ENCODE peak calls at places on chromosomes 1 and 21, in four cellular contexts. One of them, this sample, is unnamed. For H3K4me1, the result is how much of the 10 kb centered on the place peaks cover.

GRCh38 chr1:230424440-230425251 is 1.5 kb downstream of the PGBD5 start:
- DNase-seq in A673: no peak
- DNase-seq in RWPE2: no peak
- DNase-seq in heart right ventricle: no peak
- DNase-seq in this sample: no peak

GRCh38 chr1:241819340-241819866 is 28.6 kb upstream of the EXO1 start:
- DNase-seq in RWPE2: no peak
- DNase-seq in A673: no peak
- DNase-seq in heart right ventricle: no peak
- DNase-seq in this sample: no peak

GRCh38 chr1:25948641-25949040 is 42.4 kb upstream of the STMN1 start:
- DNase-seq in A673: no peak
- DNase-seq in heart right ventricle: no peak
- DNase-seq in RWPE2: no peak
- DNase-seq in this sample: no peak

GRCh38 chr1:234613128-234613875 is 3.3 kb upstream of the IRF2BP2 start:
- DNase-seq in A673: peak
- DNase-seq in RWPE2: no peak
- DNase-seq in heart right ventricle: no peak
- DNase-seq in this sample: no peak

GRCh38 chr1:3552176-3552575 is 59.1 kb downstream of the MEGF6 start:
- DNase-seq in heart right ventricle: no peak
- DNase-seq in RWPE2: no peak
- DNase-seq in A673: no peak
- DNase-seq in this sample: no peak

GRCh38 chr1:237799762-237800474 is 90.8 kb downstream of the ZP4 start:
- DNase-seq in A673: peak
- DNase-seq in heart right ventricle: peak
- DNase-seq in RWPE2: peak
- DNase-seq in this sample: no peak

GRCh38 chr1:230495021-230495550 is 69.0 kb upstream of the PGBD5 start:
- DNase-seq in RWPE2: no peak
- DNase-seq in A673: no peak
- DNase-seq in heart right ventricle: no peak
- DNase-seq in this sample: no peak

GRCh38 chr1:68087184-68087583 is 36.8 kb upstream of the DIRAS3 start:
- DNase-seq in RWPE2: no peak
- DNase-seq in heart right ventricle: no peak
- DNase-seq in A673: no peak
- DNase-seq in this sample: no peak

GRCh38 chr21:34582506-34583150 is 32.3 kb downstream of the RCAN1 start:
- DNase-seq in heart right ventricle: peak
- DNase-seq in A673: peak
- DNase-seq in RWPE2: no peak
- DNase-seq in this sample: peak

DNA sequence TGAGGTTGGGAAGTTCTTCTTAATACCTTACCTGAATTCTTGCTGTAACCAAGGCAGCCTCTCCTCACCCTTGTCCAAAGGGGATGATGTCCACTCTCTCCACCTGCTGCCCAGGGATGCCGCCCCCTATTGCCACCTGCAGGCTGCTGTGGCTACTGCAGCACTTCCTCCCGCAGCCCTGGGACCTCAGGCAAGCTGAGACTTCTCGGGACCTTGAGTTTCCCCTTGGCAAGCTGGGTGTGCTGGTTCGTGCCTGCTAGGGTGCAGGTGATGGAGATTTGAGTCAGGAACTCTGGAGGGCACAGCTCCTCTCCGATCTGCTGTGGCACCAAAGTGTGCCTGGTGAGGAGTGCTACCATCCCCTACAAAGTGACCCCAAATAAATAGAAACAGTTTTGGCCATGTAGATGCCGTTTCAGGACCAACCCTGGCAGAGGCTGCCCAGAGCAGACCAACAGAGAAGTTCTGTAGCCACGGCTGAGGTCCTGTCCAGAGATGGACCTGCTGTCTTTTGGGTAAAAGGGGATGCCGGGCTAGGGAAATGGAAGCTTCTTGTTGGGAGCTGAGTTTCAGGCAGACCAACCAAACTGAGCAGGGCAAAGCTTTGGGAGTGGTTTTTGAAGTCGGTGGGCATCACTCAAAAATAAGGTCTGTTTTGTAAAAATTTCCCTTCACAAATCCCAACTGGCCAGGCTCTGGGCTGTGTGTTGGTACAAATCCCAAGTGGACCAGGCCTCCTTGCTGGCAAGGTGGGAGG is 31.7 kb downstream of the RUNX3 start:
- DNase-seq in RWPE2: peak
- DNase-seq in heart right ventricle: peak
- DNase-seq in A673: peak
- DNase-seq in this sample: no peak
- TF ChIP-seq CTCF in RWPE2: peak
- TF ChIP-seq CTCF in heart right ventricle: peak
- TF ChIP-seq CTCF in A673: peak
- TF ChIP-seq CTCF in this sample: peak

DNA sequence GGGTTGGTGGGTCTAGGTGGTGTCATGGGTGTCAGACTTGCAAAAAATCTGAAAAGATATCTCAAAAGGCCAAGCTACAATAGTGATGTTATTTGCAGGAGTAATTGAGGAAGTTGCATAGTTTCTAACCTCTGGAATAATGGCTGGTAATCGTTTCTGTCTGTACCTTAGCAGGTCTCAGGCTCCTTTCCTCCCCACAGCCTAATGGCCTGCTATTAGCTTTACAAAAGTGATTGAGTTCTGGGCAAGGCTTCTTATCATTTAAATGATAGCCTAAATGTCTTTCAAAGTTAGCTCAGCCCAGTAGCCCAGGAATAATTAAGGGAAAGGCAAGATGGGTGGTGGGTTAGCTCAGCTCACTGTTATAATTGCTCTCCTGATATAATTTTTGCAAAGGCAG is 37.7 kb upstream of the IGSF5 start:
- DNase-seq in A673: no peak
- DNase-seq in heart right ventricle: no peak
- DNase-seq in RWPE2: no peak
- DNase-seq in this sample: no peak
- H3K27ac ChIP-seq in A673: no peak
- H3K27ac ChIP-seq in heart right ventricle: no peak
- H3K27ac ChIP-seq in RWPE2: no peak
- H3K27ac ChIP-seq in this sample: no peak

GRCh38 chr1:153803479-153804056 is 28.4 kb downstream of the SLC27A3 start:
- DNase-seq in heart right ventricle: no peak
- DNase-seq in RWPE2: no peak
- DNase-seq in A673: no peak
- DNase-seq in this sample: no peak

GRCh38 chr1:153804112-153804511 is 28.9 kb downstream of the SLC27A3 start:
- DNase-seq in RWPE2: peak
- DNase-seq in heart right ventricle: no peak
- DNase-seq in A673: no peak
- DNase-seq in this sample: no peak

GRCh38 chr1:153805042-153805745 is 30.0 kb downstream of the SLC27A3 start:
- DNase-seq in RWPE2: no peak
- DNase-seq in heart right ventricle: peak
- DNase-seq in A673: peak
- DNase-seq in this sample: peak

GRCh38 chr1:153801786-153802697 is 26.8 kb downstream of the SLC27A3 start:
- DNase-seq in A673: no peak
- DNase-seq in heart right ventricle: no peak
- DNase-seq in RWPE2: peak
- DNase-seq in this sample: no peak

DNA sequence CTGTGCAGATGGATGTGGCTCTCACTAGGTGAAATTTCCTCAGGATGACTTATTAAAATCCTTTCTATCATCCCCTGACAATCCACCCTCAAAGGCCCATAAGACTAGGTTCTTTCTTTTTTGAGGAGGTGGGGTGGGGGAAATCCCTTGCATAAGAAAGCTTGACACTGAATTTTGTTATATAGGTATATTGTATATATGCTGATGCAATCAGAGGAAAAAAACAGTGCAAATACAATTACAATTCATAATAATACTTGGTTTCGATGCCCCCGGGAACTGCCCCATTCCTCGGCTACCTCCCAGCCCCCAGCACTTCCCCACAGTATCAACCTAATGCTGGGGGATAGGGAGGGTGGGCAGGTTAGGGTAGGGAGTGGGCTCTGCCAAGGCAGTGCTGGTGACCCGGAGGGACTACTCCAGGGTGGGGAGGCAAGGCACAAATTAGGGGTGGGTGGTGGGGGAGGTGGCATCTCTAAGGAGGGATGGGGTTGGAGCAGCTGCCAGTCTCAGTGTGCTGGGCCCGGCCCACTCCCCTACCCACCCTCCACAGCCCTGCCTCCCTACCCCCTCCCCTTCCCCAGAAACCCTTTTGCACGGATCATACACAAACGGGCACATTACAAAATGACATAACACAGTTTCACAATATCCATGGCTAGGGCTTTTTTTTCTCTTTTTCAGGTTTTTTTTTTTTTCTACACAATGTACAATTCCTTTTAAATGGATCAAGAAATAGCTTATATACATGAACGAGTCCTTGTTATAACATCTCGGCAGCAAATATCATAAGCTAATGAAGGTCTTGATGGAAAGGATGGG is 30.9 kb downstream of the SLC27A3 start:
- DNase-seq in RWPE2: no peak
- DNase-seq in A673: no peak
- DNase-seq in heart right ventricle: no peak
- DNase-seq in this sample: no peak
- H3K4me1 ChIP-seq in RWPE2: under half
- H3K4me1 ChIP-seq in A673: under half
- H3K4me1 ChIP-seq in heart right ventricle: under half
- H3K4me1 ChIP-seq in this sample: under half

DNA sequence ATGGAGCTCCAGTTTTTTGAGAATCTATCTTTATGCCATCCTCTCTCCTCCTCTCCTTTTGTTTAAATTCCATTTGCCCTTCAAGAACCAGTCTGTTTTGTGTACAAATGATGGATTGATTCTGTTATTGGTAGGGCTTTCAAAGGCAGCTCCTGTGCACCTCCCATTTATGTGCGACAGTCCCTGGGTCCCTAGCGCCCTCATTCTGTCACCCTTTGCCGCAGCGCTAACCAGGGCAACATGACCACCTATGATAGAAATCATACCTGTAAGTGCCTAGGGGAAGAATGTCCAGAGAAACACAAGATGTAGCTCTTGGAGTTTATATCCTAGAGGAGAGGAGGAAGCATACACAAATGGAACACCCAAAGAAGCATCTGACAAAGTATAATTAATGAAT is 138.8 kb downstream of the TNR start:
- DNase-seq in RWPE2: no peak
- DNase-seq in A673: no peak
- DNase-seq in heart right ventricle: no peak
- DNase-seq in this sample: no peak
- TF ChIP-seq CTCF in RWPE2: no peak
- TF ChIP-seq CTCF in A673: no peak
- TF ChIP-seq CTCF in heart right ventricle: no peak
- TF ChIP-seq CTCF in this sample: no peak

GRCh38 chr1:111216751-111217150 is 10.8 kb upstream of the CHI3L2 start:
- DNase-seq in heart right ventricle: no peak
- DNase-seq in A673: no peak
- DNase-seq in RWPE2: no peak
- DNase-seq in this sample: no peak
- H3K27ac ChIP-seq in heart right ventricle: no peak
- H3K27ac ChIP-seq in A673: no peak
- H3K27ac ChIP-seq in RWPE2: no peak
- H3K27ac ChIP-seq in this sample: no peak

DNA sequence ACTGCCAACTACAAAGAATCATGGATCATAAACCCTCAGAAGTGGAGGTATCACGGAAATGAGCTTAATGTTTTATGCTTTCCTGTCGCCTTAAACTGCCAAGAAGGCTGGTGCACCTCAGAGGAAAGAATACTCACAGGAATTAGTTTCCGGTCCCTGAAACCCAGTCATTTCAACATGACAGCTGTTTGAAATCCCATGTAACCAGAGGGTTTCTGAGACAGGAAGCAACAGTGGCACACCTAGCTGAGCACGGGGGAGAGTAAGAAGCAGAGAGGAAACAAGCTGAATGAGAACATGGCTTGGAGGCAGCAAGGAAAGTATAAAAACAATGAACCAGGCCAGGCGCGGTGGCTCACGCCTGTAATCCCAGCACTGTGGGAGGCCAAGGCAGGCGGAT is 3.9 kb downstream of the JAK1 start:
- DNase-seq in RWPE2: no peak
- DNase-seq in heart right ventricle: no peak
- DNase-seq in A673: peak
- DNase-seq in this sample: peak
- H3K4me1 ChIP-seq in RWPE2: under half
- H3K4me1 ChIP-seq in heart right ventricle: half or more
- H3K4me1 ChIP-seq in A673: half or more
- H3K4me1 ChIP-seq in this sample: under half

DNA sequence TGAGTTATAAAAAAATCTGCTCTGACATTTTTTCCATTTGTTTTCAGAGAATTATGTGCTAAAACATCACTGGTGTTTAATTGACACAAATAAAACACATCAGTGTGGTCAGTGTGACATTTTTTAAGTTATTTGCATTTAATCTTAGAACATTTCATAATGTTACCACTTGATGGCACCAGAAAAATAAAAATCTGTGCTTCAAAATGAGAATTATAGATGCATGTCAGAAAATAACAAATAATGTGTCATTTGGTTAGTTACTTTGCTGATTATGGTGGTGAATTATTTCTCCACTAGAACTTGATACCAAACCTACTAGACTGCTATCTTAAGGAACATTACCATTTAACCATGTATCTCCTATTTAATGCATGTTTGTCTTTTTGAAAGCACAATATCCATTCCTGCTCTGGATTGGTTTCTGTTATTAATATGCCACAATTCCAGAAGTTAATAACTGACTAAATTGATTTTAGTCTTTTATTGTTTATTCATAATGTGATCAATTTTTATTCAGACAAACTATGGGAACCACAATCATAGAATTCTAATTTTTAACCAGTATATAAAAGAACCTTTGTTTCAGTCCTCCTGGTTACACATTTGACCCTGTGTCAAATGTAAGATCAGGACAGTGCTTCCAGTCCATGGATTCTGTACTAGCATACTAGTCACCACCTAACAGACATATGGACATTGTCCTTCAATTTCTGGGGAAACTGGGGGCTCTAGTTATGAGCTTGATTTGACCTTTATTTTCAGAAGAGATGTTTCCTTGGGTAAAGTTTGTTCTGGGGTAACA is 81.0 kb downstream of the RPS6KC1 start:
- DNase-seq in RWPE2: no peak
- DNase-seq in A673: no peak
- DNase-seq in heart right ventricle: no peak
- DNase-seq in this sample: no peak
- TF ChIP-seq CTCF in RWPE2: no peak
- TF ChIP-seq CTCF in A673: peak
- TF ChIP-seq CTCF in heart right ventricle: no peak
- TF ChIP-seq CTCF in this sample: peak